ENCODE peak calls at places on chromosomes 3 and 15, in nine cellular contexts. M is kidney epithelial cell; Y is cardiac septum; V is AML-193; B is cardiac muscle cell; W is NCI-H1092 treated with DMSO at 0.1 percent for 48 hours; J is activated CD4-positive, alpha-beta T cell treated with anti-CD3 and anti-CD28 coated beads for 24 hours; X is M059J; Q is iPS-NIHi11. K is an unnamed sample.

GRCh38 chr3:172156309-172156998 is 117.1 kb downstream of the FNDC3B start:
- DNase-seq in Q (peak), Y (no peak), X (peak), B (no peak), M (no peak), V (no peak), J (no peak), W (no peak), K (no peak)

GRCh38 chr3:23079976-23080375 is 123.2 kb upstream of the UBE2E2 start:
- DNase-seq in J (no peak), Y (no peak), B (no peak), V (no peak), M (no peak), Q (peak), X (peak), W (no peak), K (no peak)

GRCh38 chr3:156551746-156552145 is 3.2 kb downstream of the SSR3 start:
- DNase-seq in Y (no peak), X (peak), V (no peak), B (no peak), W (no peak), J (no peak), Q (no peak), M (peak), K (no peak)

GRCh38 chr3:118477768-118478167 is 556.9 kb downstream of the IGSF11 start:
- DNase-seq in Y (no peak), V (no peak), J (no peak), Q (no peak), B (no peak), M (no peak), X (no peak), W (no peak), K (no peak)

GRCh38 chr3:4505688-4506558 is 12.8 kb downstream of the ITPR1 start:
- DNase-seq in M (no peak), X (no peak), Y (no peak), J (no peak), V (no peak), Q (no peak), W (no peak), B (no peak), K (no peak)

GRCh38 chr15:43911235-43911661 is 84.4 kb downstream of the WDR76 start:
- DNase-seq in Y (peak), B (no peak), W (no peak), X (peak), Q (no peak), M (no peak), V (no peak), J (no peak), K (no peak)

GRCh38 chr3:50211930-50212329 is 6.9 kb downstream of the SLC38A3 start:
- DNase-seq in J (no peak), V (peak), X (peak), B (no peak), Q (no peak), Y (no peak), W (no peak), M (peak), K (no peak)

GRCh38 chr15:53786421-53786820 is 27.0 kb upstream of the WDR72 start:
- DNase-seq in Y (no peak), X (no peak), M (no peak), Q (no peak), B (no peak), J (no peak), W (no peak), V (no peak), K (no peak)

GRCh38 chr15:33915571-33916407 is 52.5 kb upstream of the CHRM5 start:
- DNase-seq in Q (peak), B (no peak), J (no peak), M (no peak), Y (no peak), W (no peak), X (no peak), V (no peak), K (no peak)

GRCh38 chr15:66566963-66567531 is 1.2 kb upstream of the LCTL start:
- DNase-seq in Y (no peak), V (peak), B (peak), Q (peak), X (peak), J (peak), W (peak), M (no peak), K (no peak)

GRCh38 chr3:50466177-50466576 is 37.3 kb downstream of the CACNA2D2 start:
- DNase-seq in Y (no peak), X (no peak), J (no peak), Q (no peak), W (no peak), V (no peak), B (no peak), M (no peak), K (no peak)

GRCh38 chr15:23467110-23467600 is 20.1 kb upstream of the GOLGA6L2 start:
- DNase-seq in B (peak), J (no peak), Y (no peak), V (peak), Q (peak), M (no peak), W (peak), X (peak), K (no peak)

GRCh38 chr3:156360992-156361391 is 193.9 kb downstream of the SSR3 start:
- DNase-seq in B (no peak), J (no peak), W (no peak), Y (no peak), M (no peak), X (no peak), Q (no peak), V (no peak), K (no peak)

GRCh38 chr3:168336276-168336675 is 240.6 kb upstream of the GOLIM4 start:
- DNase-seq in V (no peak), M (no peak), X (no peak), B (peak), Q (no peak), W (no peak), J (no peak), Y (no peak), K (no peak)

GRCh38 chr15:48149858-48150257 is 28.2 kb downstream of the MYEF2 start:
- DNase-seq in Q (no peak), V (no peak), B (no peak), M (peak), Y (no peak), X (peak), J (no peak), W (no peak), K (no peak)

GRCh38 chr3:101195951-101196713 is 124.2 kb downstream of the IMPG2 start:
- DNase-seq in X (peak), B (peak), W (peak), J (no peak), Y (no peak), V (no peak), M (no peak), Q (peak), K (no peak)

GRCh38 chr3:101518421-101518871 is 5.4 kb upstream of the SENP7 start:
- DNase-seq in Y (no peak), V (no peak), B (no peak), J (peak), X (peak), Q (no peak), M (no peak), W (no peak), K (no peak)

GRCh38 chr3:46380471-46381215 is 9.9 kb downstream of the CCR5 start:
- DNase-seq in M (no peak), X (peak), V (no peak), Y (no peak), W (no peak), B (no peak), J (no peak), Q (no peak), K (no peak)

GRCh38 chr3:176974303-176974702 is 223.0 kb downstream of the TBL1XR1 start:
- DNase-seq in J (no peak), M (no peak), Q (no peak), B (no peak), W (no peak), V (no peak), Y (no peak), X (peak), K (no peak)

GRCh38 chr3:147431746-147432145 is 22.6 kb downstream of the ZIC1 start:
- DNase-seq in M (no peak), Q (no peak), V (no peak), W (no peak), X (no peak), B (no peak), Y (no peak), J (no peak), K (no peak)

GRCh38 chr3:129553771-129554170 is 10.8 kb downstream of the H1-8 start:
- DNase-seq in W (no peak), V (no peak), B (no peak), X (no peak), Y (no peak), M (no peak), Q (no peak), J (no peak), K (no peak)

GRCh38 chr15:82849556-82850241 is 40.3 kb downstream of the WHAMM start:
- DNase-seq in V (peak), X (peak), J (peak), B (peak), Q (peak), Y (peak), W (peak), M (peak), K (peak)

GRCh38 chr3:159263750-159264561 is 462.1 kb downstream of the MFSD1 start:
- DNase-seq in B (peak), Q (peak), Y (no peak), W (no peak), J (no peak), X (peak), V (peak), M (no peak), K (no peak)

GRCh38 chr15:90362936-90363212 is 10.8 kb downstream of the ZNF774 start:
- DNase-seq in Y (no peak), M (peak), W (no peak), V (no peak), B (no peak), Q (no peak), X (peak), J (no peak), K (peak)

GRCh38 chr3:197007953-197008352 is 21.7 kb downstream of the MELTF start:
- DNase-seq in X (no peak), V (no peak), M (no peak), W (no peak), J (no peak), Y (no peak), B (no peak), Q (no peak), K (no peak)

GRCh38 chr3:38421679-38422336 is 31.9 kb upstream of the ACVR2B start:
- DNase-seq in Y (no peak), Q (no peak), V (no peak), W (no peak), J (no peak), M (no peak), B (no peak), X (no peak), K (no peak)

GRCh38 chr15:26869628-26870027 is 2.8 kb downstream of the GABRA5 start:
- DNase-seq in M (no peak), V (no peak), J (no peak), B (no peak), W (no peak), X (no peak), Q (no peak), Y (no peak), K (no peak)

GRCh38 chr3:73409405-73409804 is 215.3 kb downstream of the PDZRN3 start:
- DNase-seq in Q (no peak), V (no peak), M (no peak), W (no peak), X (peak), Y (no peak), B (no peak), J (no peak), K (no peak)

GRCh38 chr3:24365168-24365567 is 129.5 kb downstream of the THRB start:
- DNase-seq in M (peak), J (no peak), B (no peak), Q (peak), Y (no peak), X (peak), V (no peak), W (no peak), K (no peak)

GRCh38 chr3:120274739-120275167 is 10.3 kb downstream of the GPR156 start:
- DNase-seq in Y (no peak), W (peak), Q (no peak), V (no peak), B (no peak), J (no peak), M (no peak), X (peak), K (peak)

GRCh38 chr3:50655009-50655830 is 19.5 kb upstream of the DOCK3 start:
- DNase-seq in X (peak), M (no peak), W (no peak), B (no peak), V (no peak), Y (peak), Q (no peak), J (no peak), K (no peak)

GRCh38 chr15:43517354-43518072 is at the start of gene MAP1A:
- DNase-seq in V (no peak), X (no peak), B (peak), W (peak), Q (peak), J (no peak), M (no peak), Y (no peak), K (peak)

GRCh38 chr3:192848371-192849233 is 69.1 kb downstream of the MB21D2 start:
- DNase-seq in X (no peak), M (no peak), B (no peak), V (no peak), J (no peak), Y (no peak), Q (no peak), W (no peak), K (no peak)